ENCODE peak calls at places on chromosomes 2 and 18, in seven cellular contexts. S, H, T, C, Y, Q and P are unnamed samples. For H3K4me1, the result is how much of the 10 kb centered on the place peaks cover.

GRCh38 chr2:62406573-62407043 is 99.4 kb downstream of the TMEM17 start:
- DNase-seq in S (no peak), H (no peak), T (no peak), C (no peak), Y (no peak), Q (no peak), P (no peak)

GRCh38 chr18:55633032-55633431 is 45.0 kb upstream of the TCF4 start:
- DNase-seq in S (no peak), H (no peak), T (no peak), C (no peak), Y (peak), Q (no peak), P (peak)

GRCh38 chr2:83531211-83531610 is 927.9 kb downstream of the SUCLG1 start:
- DNase-seq in S (peak), H (no peak), T (peak), C (no peak), Y (peak), Q (no peak), P (no peak)

GRCh38 chr18:9065864-9066263 is 36.6 kb upstream of the NDUFV2 start:
- DNase-seq in S (no peak), H (no peak), T (no peak), C (no peak), Y (no peak), Q (no peak), P (no peak)

GRCh38 chr18:44723973-44724778 is 43.5 kb downstream of the SETBP1 start:
- DNase-seq in S (no peak), H (no peak), T (no peak), C (no peak), Y (no peak), Q (no peak), P (peak)

GRCh38 chr2:229914182-229914581 is 7.6 kb downstream of the TRIP12 start:
- DNase-seq in S (no peak), H (no peak), T (no peak), C (no peak), Y (no peak), Q (no peak), P (no peak)

GRCh38 chr2:182378759-182379158 is 48.1 kb downstream of the PDE1A start:
- DNase-seq in S (no peak), H (no peak), T (no peak), C (no peak), Y (no peak), Q (no peak), P (no peak)

GRCh38 chr2:109295781-109296117 is 166.7 kb downstream of the SH3RF3 start:
- DNase-seq in S (no peak), H (no peak), T (no peak), C (no peak), Y (no peak), Q (no peak), P (no peak)

GRCh38 chr18:36817039-36817438 is 11.8 kb downstream of the TPGS2 start:
- DNase-seq in S (no peak), H (no peak), T (no peak), C (no peak), Y (no peak), Q (no peak), P (no peak)

GRCh38 chr2:238131761-238132462 is 6.6 kb upstream of the KLHL30 start:
- DNase-seq in S (no peak), H (no peak), T (no peak), C (no peak), Y (no peak), Q (no peak), P (no peak)

GRCh38 chr2:5121677-5122076 is 570.5 kb upstream of the SOX11 start:
- DNase-seq in S (peak), H (no peak), T (peak), C (no peak), Y (no peak), Q (no peak), P (no peak)

GRCh38 chr2:60553992-60554648 is 666 bp upstream of the BCL11A start:
- DNase-seq in S (no peak), H (no peak), T (peak), C (peak), Y (peak), Q (no peak), P (peak)

GRCh38 chr2:127637725-127638252 is 8.2 kb upstream of the GPR17 start:
- DNase-seq in S (no peak), H (peak), T (peak), C (no peak), Y (peak), Q (no peak), P (no peak)

GRCh38 chr2:235097196-235097895 is 145.5 kb downstream of the SH3BP4 start:
- DNase-seq in S (no peak), H (no peak), T (no peak), C (no peak), Y (no peak), Q (no peak), P (no peak)

GRCh38 chr2:10835052-10835970 is 22.7 kb upstream of the PDIA6 start:
- DNase-seq in S (peak), H (peak), T (peak), C (peak), Y (no peak), Q (peak), P (peak)

GRCh38 chr2:43215673-43216255 is 10.6 kb downstream of the ZFP36L2 start:
- DNase-seq in S (no peak), H (no peak), T (no peak), C (no peak), Y (no peak), Q (no peak), P (no peak)

GRCh38 chr2:42051168-42052125 is 3.6 kb downstream of the PKDCC start:
- DNase-seq in S (no peak), H (no peak), T (peak), C (peak), Y (no peak), Q (no peak), P (peak)

GRCh38 chr2:177329035-177329434 is 63.5 kb upstream of the AGPS start:
- DNase-seq in S (no peak), H (no peak), T (no peak), C (no peak), Y (no peak), Q (no peak), P (no peak)

GRCh38 chr2:20625920-20626697 is 24.8 kb downstream of the HS1BP3 start:
- DNase-seq in S (no peak), H (no peak), T (no peak), C (no peak), Y (no peak), Q (no peak), P (no peak)

GRCh38 chr2:189516546-189516945 is 64.0 kb downstream of the SLC40A1 start:
- DNase-seq in S (no peak), H (no peak), T (no peak), C (no peak), Y (no peak), Q (no peak), P (no peak)

GRCh38 chr18:3245853-3246635 is 1.6 kb upstream of the MYL12A start:
- DNase-seq in S (peak), H (peak), T (peak), C (peak), Y (peak), Q (peak), P (peak)

GRCh38 chr18:29749699-29750098 is 1292.8 kb downstream of the DSC3 start:
- DNase-seq in S (no peak), H (peak), T (no peak), C (no peak), Y (peak), Q (no peak), P (peak)

GRCh38 chr18:29378739-29379138 is 1201.8 kb upstream of the CDH2 start:
- DNase-seq in S (no peak), H (no peak), T (no peak), C (no peak), Y (peak), Q (no peak), P (no peak)

GRCh38 chr2:55116598-55116964 is 66.3 kb upstream of the RTN4 start:
- DNase-seq in S (no peak), H (no peak), T (no peak), C (no peak), Y (no peak), Q (no peak), P (no peak)

GRCh38 chr2:48356701-48357322 is 173.1 kb upstream of the STON1 start:
- DNase-seq in S (no peak), H (peak), T (no peak), C (no peak), Y (peak), Q (no peak), P (peak)

GRCh38 chr18:8003878-8004675 is 437.0 kb downstream of the PTPRM start:
- DNase-seq in S (no peak), H (peak), T (no peak), C (no peak), Y (peak), Q (no peak), P (peak)

GRCh38 chr2:42795871-42796301 is 3.5 kb upstream of the HAAO start:
- DNase-seq in S (no peak), H (peak), T (no peak), C (no peak), Y (peak), Q (no peak), P (no peak)

GRCh38 chr2:54658548-54659207 is 64.8 kb upstream of the EML6 start:
- DNase-seq in S (no peak), H (peak), T (no peak), C (no peak), Y (peak), Q (no peak), P (no peak)

GRCh38 chr2:234735829-234736228 is 216.0 kb upstream of the SH3BP4 start:
- DNase-seq in S (no peak), H (no peak), T (no peak), C (no peak), Y (no peak), Q (no peak), P (no peak)

GRCh38 chr2:178309541-178309940 is 115.2 kb downstream of the OSBPL6 start:
- DNase-seq in S (no peak), H (peak), T (no peak), C (no peak), Y (no peak), Q (no peak), P (no peak)

GRCh38 chr2:240930631-240931318 is 24.6 kb downstream of the CROCC2 start:
- DNase-seq in S (no peak), H (no peak), T (no peak), C (peak), Y (no peak), Q (no peak), P (no peak)

GRCh38 chr2:120951701-120952100 is 216.0 kb downstream of the GLI2 start:
- DNase-seq in S (no peak), H (no peak), T (no peak), C (no peak), Y (no peak), Q (no peak), P (no peak)

GRCh38 chr18:58590231-58590630 is 38.7 kb downstream of the ALPK2 start:
- DNase-seq in S (no peak), H (peak), T (peak), C (no peak), Y (peak), Q (no peak), P (peak)

GRCh38 chr2:19883486-19883885 is 18.3 kb downstream of the TTC32 start:
- DNase-seq in S (no peak), H (no peak), T (no peak), C (no peak), Y (no peak), Q (no peak), P (no peak)

GRCh38 chr2:62347563-62348270 is 151.8 kb downstream of the B3GNT2 start:
- DNase-seq in S (no peak), H (no peak), T (no peak), C (no peak), Y (no peak), Q (no peak), P (no peak)

GRCh38 chr2:127580167-127581049 is 44.9 kb downstream of the MYO7B start:
- DNase-seq in S (no peak), H (no peak), T (no peak), C (no peak), Y (no peak), Q (no peak), P (no peak)

GRCh38 chr2:150572194-150572766 is 84.8 kb upstream of the RND3 start:
- DNase-seq in S (no peak), H (no peak), T (no peak), C (no peak), Y (peak), Q (no peak), P (no peak)

GRCh38 chr2:150569761-150570160 is 82.3 kb upstream of the RND3 start:
- DNase-seq in S (no peak), H (no peak), T (no peak), C (no peak), Y (no peak), Q (no peak), P (no peak)

GRCh38 chr2:150571121-150571520 is 83.7 kb upstream of the RND3 start:
- DNase-seq in S (no peak), H (no peak), T (no peak), C (no peak), Y (no peak), Q (no peak), P (peak)

GRCh38 chr2:150572961-150573395 is 85.5 kb upstream of the RND3 start:
- DNase-seq in S (no peak), H (no peak), T (no peak), C (no peak), Y (no peak), Q (no peak), P (no peak)

GRCh38 chr2:150570712-150571111 is 83.2 kb upstream of the RND3 start:
- DNase-seq in S (no peak), H (peak), T (no peak), C (no peak), Y (peak), Q (no peak), P (peak)
- H3K4me1 ChIP-seq in S (under half), H (under half), T (under half), C (under half), Y (under half), Q (under half), P (under half)

DNA sequence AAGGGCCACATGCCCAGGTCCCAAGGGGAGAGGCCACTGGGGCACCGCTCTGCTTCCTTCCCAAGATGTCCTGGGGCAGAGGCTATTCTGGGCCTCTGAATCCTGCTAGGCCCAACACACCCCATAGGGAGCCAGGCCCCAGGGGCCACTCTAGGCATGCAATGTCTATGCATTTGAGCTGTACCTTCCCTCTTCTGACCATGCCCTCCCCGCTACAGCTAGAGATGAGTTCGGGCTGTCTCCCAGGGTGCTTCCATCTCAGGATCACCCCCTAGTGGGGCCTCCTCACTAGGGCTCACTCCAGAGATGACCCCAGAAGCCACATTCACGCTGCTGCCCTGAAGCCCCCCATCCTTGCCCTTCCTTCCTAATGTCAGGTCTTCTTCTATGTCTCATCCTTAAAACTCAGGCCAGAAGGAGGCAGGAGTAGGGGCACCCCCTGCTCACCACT is 54.4 kb downstream of the TNS1 start:
- DNase-seq in S (no peak), H (no peak), T (no peak), C (no peak), Y (no peak), Q (no peak), P (no peak)
- H3K4me1 ChIP-seq in S (under half), H (under half), T (under half), C (under half), Y (under half), Q (under half), P (under half)

DNA sequence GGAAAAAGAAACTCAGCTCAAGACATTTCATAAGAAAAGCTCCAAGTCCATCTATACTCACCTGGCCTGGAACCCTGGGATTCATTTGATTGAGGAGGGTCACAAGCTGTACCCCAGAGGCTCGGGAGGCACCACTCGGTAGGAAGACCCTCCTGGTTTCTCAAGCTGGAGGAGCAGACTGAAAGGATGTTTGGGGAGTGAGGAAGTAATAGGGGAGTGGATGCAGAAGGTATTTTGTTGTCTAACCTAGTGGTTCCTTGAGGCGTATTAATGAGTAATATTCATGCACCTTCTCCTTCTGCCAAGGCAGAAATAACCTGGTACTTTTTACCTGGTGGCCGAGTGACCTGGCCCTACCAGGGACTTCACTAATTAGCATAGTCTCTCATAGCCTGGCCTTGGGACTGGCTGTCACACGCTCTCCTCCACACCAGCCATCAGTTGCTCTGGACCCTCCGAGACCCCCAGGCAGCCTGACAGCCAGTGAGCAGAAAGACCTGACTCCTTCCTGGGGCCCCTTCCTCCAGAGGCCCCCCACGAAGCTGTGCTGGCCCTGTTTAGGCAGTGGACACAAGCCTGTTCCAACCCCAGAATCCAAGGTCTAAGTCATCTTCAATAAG is 161.4 kb downstream of the BCL2 start:
- DNase-seq in S (no peak), H (no peak), T (no peak), C (no peak), Y (no peak), Q (no peak), P (no peak)
- H3K4me1 ChIP-seq in S (under half), H (under half), T (under half), C (under half), Y (under half), Q (half or more), P (under half)

GRCh38 chr2:233082222-233082933 is 22.2 kb downstream of the INPP5D start:
- DNase-seq in S (no peak), H (no peak), T (no peak), C (no peak), Y (no peak), Q (no peak), P (no peak)
- H3K4me1 ChIP-seq in S (under half), H (under half), T (under half), C (under half), Y (under half), Q (half or more), P (under half)

GRCh38 chr2:28752608-28752984 is 966 bp downstream of the PPP1CB start:
- DNase-seq in S (no peak), H (no peak), T (no peak), C (no peak), Y (no peak), Q (no peak), P (peak)
- H3K4me1 ChIP-seq in S (under half), H (under half), T (under half), C (under half), Y (under half), Q (half or more), P (under half)

GRCh38 chr18:48763714-48764100 is 187.1 kb downstream of the SMAD7 start:
- DNase-seq in S (no peak), H (no peak), T (no peak), C (no peak), Y (no peak), Q (no peak), P (no peak)
- H3K4me1 ChIP-seq in S (under half), H (under half), T (under half), C (under half), Y (under half), Q (under half), P (under half)